ENCODE peak calls at places on chromosomes 13 and 19, in six cellular contexts. G is endothelial cell of umbilical vein; A is CD8-positive, alpha-beta memory T cell; T is cardiac muscle cell; W is tibial nerve; R is stomach. B is an unnamed sample.

GRCh38 chr13:23411706-23412105 is 21.8 kb downstream of the SACS start:
- DNase-seq in G (no peak), R (no peak), W (no peak), A (no peak), T (peak; percentile 67), B (no peak)

GRCh38 chr19:3595521-3596061 is 10.3 kb downstream of the GIPC3 start:
- DNase-seq in A (no peak), W (no peak), R (no peak), G (no peak), T (no peak), B (no peak)

GRCh38 chr19:711224-711623 is 2.5 kb downstream of the PALM start:
- DNase-seq in G (no peak), T (no peak), W (no peak), A (no peak), R (no peak), B (no peak)

GRCh38 chr13:36709136-36709895 is 35.5 kb downstream of the SERTM1 start:
- DNase-seq in T (no peak), W (no peak), R (no peak), G (no peak), A (no peak), B (no peak)

GRCh38 chr19:44683434-44684210 is 12.3 kb downstream of the CEACAM19 start:
- DNase-seq in T (no peak), R (no peak), G (no peak), W (no peak), A (no peak), B (no peak)

GRCh38 chr19:35851213-35852028 is 883 bp downstream of the NPHS1 start:
- DNase-seq in G (no peak), R (no peak), W (no peak), T (peak; percentile 56), A (no peak), B (no peak)

GRCh38 chr19:16566161-16566560 is 6.1 kb downstream of the SLC35E1 start:
- DNase-seq in G (peak; percentile 83), W (no peak), T (no peak), R (peak; percentile 72), A (peak; percentile 92), B (peak; percentile 76)

GRCh38 chr19:14155371-14155770 is 19.0 kb upstream of the ASF1B start:
- DNase-seq in W (no peak), R (no peak), A (no peak), G (no peak), T (no peak), B (no peak)

GRCh38 chr19:18304496-18305312 is 18.2 kb downstream of the LSM4 start:
- DNase-seq in A (peak; percentile 93), T (peak; percentile 68), G (peak; percentile 83), R (peak; percentile 80), W (peak; percentile 81), B (peak; percentile 79)

GRCh38 chr13:111280666-111281577 is 39.5 kb upstream of the TEX29 start:
- DNase-seq in R (no peak), G (no peak), T (no peak), A (no peak), W (no peak), B (no peak)

GRCh38 chr13:78607409-78608253 is 4.3 kb upstream of the POU4F1 start:
- DNase-seq in W (no peak), G (no peak), R (no peak), A (no peak), T (no peak), B (no peak)

GRCh38 chr13:87123987-87124784 is 547.0 kb upstream of the SLITRK5 start:
- DNase-seq in T (peak; percentile 19), A (no peak), R (no peak), W (no peak), G (no peak), B (no peak)

GRCh38 chr19:15243236-15243957 is 11.1 kb upstream of the EPHX3 start:
- DNase-seq in A (no peak), G (no peak), T (no peak), R (no peak), W (no peak), B (no peak)

GRCh38 chr13:112761701-112762689 is 72.2 kb downstream of the ATP11A start:
- DNase-seq in W (no peak), G (no peak), T (peak; percentile 55), A (no peak), R (no peak), B (no peak)

GRCh38 chr13:66795636-66796035 is 434.5 kb downstream of the PCDH9 start:
- DNase-seq in T (no peak), A (no peak), G (no peak), W (no peak), R (no peak), B (no peak)

GRCh38 chr13:112767506-112768471 is 78.0 kb downstream of the ATP11A start:
- DNase-seq in G (no peak), A (no peak), W (no peak), R (no peak), T (no peak), B (no peak)

GRCh38 chr19:28485300-28485699 is 727.7 kb downstream of the UQCRFS1 start:
- DNase-seq in T (peak; percentile 42), R (no peak), W (peak; percentile 18), G (no peak), A (no peak), B (no peak)

GRCh38 chr13:60312851-60313505 is 84.0 kb upstream of the TDRD3 start:
- DNase-seq in A (no peak), W (no peak), R (no peak), G (no peak), T (no peak), B (no peak)

GRCh38 chr13:29929062-29929847 is 78.8 kb upstream of the UBL3 start:
- DNase-seq in W (no peak), T (no peak), R (no peak), A (no peak), G (no peak), B (no peak)

GRCh38 chr19:39127812-39128510 is 2.4 kb downstream of the PAK4 start:
- DNase-seq in T (no peak), W (no peak), A (no peak), R (peak; percentile 87), G (no peak), B (no peak)

GRCh38 chr13:36131215-36131930 is at the start of gene DCLK1:
- DNase-seq in W (peak; percentile 60), T (peak; percentile 63), A (no peak), G (no peak), R (peak; percentile 29), B (no peak)

GRCh38 chr19:38977445-38978314 is 2.1 kb upstream of the FBXO17 start:
- DNase-seq in A (no peak), W (no peak), G (no peak), R (no peak), T (no peak), B (no peak)

GRCh38 chr13:26007774-26008173 is 44.0 kb downstream of the SHISA2 start:
- DNase-seq in G (peak; percentile 47), T (no peak), A (no peak), R (no peak), W (no peak), B (no peak)

GRCh38 chr19:28292822-28293500 is 920.0 kb downstream of the UQCRFS1 start:
- DNase-seq in T (peak; percentile 35), W (no peak), R (no peak), G (peak; percentile 30), A (no peak), B (no peak)

GRCh38 chr19:46687438-46688145 is 26.6 kb upstream of the DACT3 start:
- DNase-seq in T (no peak), W (no peak), A (no peak), G (no peak), R (no peak), B (no peak)

GRCh38 chr19:46689358-46689757 is 27.6 kb downstream of the PRKD2 start:
- DNase-seq in W (no peak), T (no peak), R (no peak), G (no peak), A (no peak), B (no peak)

GRCh38 chr19:46691104-46691503 is 25.8 kb downstream of the PRKD2 start:
- DNase-seq in G (no peak), W (no peak), T (no peak), R (no peak), A (no peak), B (no peak)

GRCh38 chr19:46685189-46685588 is 24.2 kb upstream of the DACT3 start:
- DNase-seq in G (no peak), W (no peak), R (no peak), T (no peak), A (no peak), B (no peak)
- H3K4me3 ChIP-seq in G (no peak overlapping the region), W (no peak overlapping the region), R (no peak overlapping the region), T (no peak overlapping the region), A (no peak overlapping the region), B (no peak overlapping the region)

DNA sequence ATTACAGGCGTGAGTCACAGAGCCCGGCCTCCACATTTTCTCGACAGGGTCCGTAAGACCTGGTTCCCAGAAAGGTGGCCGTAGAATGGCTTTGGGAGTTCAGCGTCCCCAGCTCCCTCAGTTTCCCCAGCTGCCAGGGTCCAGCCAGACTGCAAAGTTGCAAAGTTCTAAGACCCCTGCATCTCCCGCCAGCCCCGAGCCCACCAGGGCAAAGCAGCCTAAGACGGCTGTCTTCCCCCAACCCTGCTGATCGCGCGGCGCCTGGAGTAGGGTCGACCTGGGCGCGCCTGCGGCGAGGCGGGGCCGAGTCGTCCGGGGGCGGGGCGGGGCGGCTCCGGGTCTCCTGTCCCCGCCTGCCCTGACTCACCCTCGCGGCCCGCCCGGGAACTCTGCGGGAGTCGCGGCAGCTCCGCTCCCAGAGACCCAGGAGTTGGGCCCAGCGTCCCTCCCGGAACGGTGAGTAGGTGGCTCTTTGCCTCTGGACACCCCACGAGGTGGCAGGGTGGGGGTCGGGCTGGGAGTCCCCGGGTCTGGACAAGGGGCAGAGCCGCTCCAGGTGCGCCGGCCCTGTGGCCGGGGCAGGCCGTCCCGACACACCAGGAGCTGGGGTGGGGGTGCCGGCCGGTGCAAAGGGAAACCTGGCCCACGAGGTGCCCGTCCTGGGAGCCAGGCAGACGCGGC is at the start of gene LRRC8E:
- DNase-seq in G (peak; percentile 33), R (peak; percentile 79), A (no peak), T (peak; percentile 76), W (no peak), B (no peak)
- H3K27ac ChIP-seq in G (peak within 1 kb of the TSS; percentile 22), R (peak within 1 kb of the TSS; percentile 73), A (no peak within 1 kb of the TSS), T (no peak within 1 kb of the TSS), W (no peak within 1 kb of the TSS), B (no peak within 1 kb of the TSS)

GRCh38 chr19:55398200-55398947 is 9.2 kb downstream of the UBE2S start:
- DNase-seq in G (no peak), W (no peak), R (no peak), T (no peak), A (no peak), B (no peak)
- H3K4me3 ChIP-seq in G (no peak overlapping the region), W (no peak overlapping the region), R (no peak overlapping the region), T (no peak overlapping the region), A (no peak overlapping the region), B (no peak overlapping the region)

GRCh38 chr19:48967346-48968178 is 2.5 kb downstream of the FTL start:
- DNase-seq in W (peak; percentile 57), A (no peak), R (no peak), T (no peak), G (no peak), B (no peak)
- H3K27ac ChIP-seq in W (peak overlapping the region; percentile 97), A (peak overlapping the region; percentile 83), R (peak overlapping the region; percentile 94), T (peak overlapping the region; percentile 20), G (no peak overlapping the region), B (no peak overlapping the region)